ENCODE peak calls at places on chromosome 13, in nine cellular contexts. T is heart right ventricle; K is nephron progenitor cell; G is GM13977; I is activated CD8-positive, alpha-beta T cell treated with anti-CD3 and anti-CD28 coated beads for 36 hours; H is testis; V is psoas muscle; F is GM10248; Z is WTC11. X is an unnamed sample.

GRCh38 chr13:47553329-47553977 is 447.6 kb downstream of the SUCLA2 start:
- DNase-seq in T (no peak), K (no peak), G (no peak), I (no peak), H (no peak), V (no peak), F (no peak), Z (no peak), X (no peak)

GRCh38 chr13:20303636-20304035 is 71.5 kb upstream of the GJB6 start:
- DNase-seq in T (no peak), K (no peak), G (no peak), I (no peak), H (no peak), V (no peak), F (no peak), Z (no peak), X (no peak)

GRCh38 chr13:77595166-77595810 is 59.8 kb downstream of the SCEL start:
- DNase-seq in T (no peak), K (no peak), G (no peak), I (no peak), H (no peak), V (no peak), F (no peak), Z (no peak), X (no peak)

GRCh38 chr13:37869756-37870488 is at the start of gene TRPC4:
- DNase-seq in T (peak; percentile 25), K (peak; percentile 65), G (peak; percentile 12), I (no peak), H (peak; percentile 29), V (peak; percentile 49), F (peak; percentile 10), Z (peak; percentile 76), X (no peak)

GRCh38 chr13:24389506-24389905 is 80.1 kb downstream of the C1QTNF9 start:
- DNase-seq in T (no peak), K (no peak), G (no peak), I (no peak), H (no peak), V (no peak), F (peak; percentile 15), Z (no peak), X (no peak)

GRCh38 chr13:71858647-71859046 is 8.4 kb downstream of the DACH1 start:
- DNase-seq in T (no peak), K (no peak), G (no peak), I (no peak), H (no peak), V (no peak), F (no peak), Z (no peak), X (no peak)

GRCh38 chr13:78787189-78787588 is 128.2 kb upstream of the OBI1 start:
- DNase-seq in T (no peak), K (no peak), G (no peak), I (no peak), H (peak; percentile 20), V (no peak), F (no peak), Z (no peak), X (no peak)

GRCh38 chr13:85408415-85408814 is 390.8 kb downstream of the SLITRK6 start:
- DNase-seq in T (no peak), K (no peak), G (no peak), I (no peak), H (no peak), V (no peak), F (no peak), Z (no peak), X (no peak)

GRCh38 chr13:48571121-48571901 is 38.4 kb upstream of the RCBTB2 start:
- DNase-seq in T (peak; percentile 59), K (no peak), G (no peak), I (no peak), H (peak; percentile 63), V (no peak), F (no peak), Z (no peak), X (no peak)

GRCh38 chr13:98457053-98457452 is 119.9 kb downstream of the STK24 start:
- DNase-seq in T (no peak), K (no peak), G (no peak), I (no peak), H (no peak), V (no peak), F (no peak), Z (no peak), X (no peak)

GRCh38 chr13:25943666-25944065 is 108.2 kb downstream of the SHISA2 start:
- DNase-seq in T (no peak), K (no peak), G (no peak), I (no peak), H (no peak), V (no peak), F (no peak), Z (no peak), X (no peak)

GRCh38 chr13:45162194-45162593 is 38.7 kb downstream of the KCTD4 start:
- DNase-seq in T (no peak), K (no peak), G (no peak), I (no peak), H (no peak), V (no peak), F (no peak), Z (no peak), X (no peak)

GRCh38 chr13:78816592-78816991 is 157.6 kb upstream of the OBI1 start:
- DNase-seq in T (no peak), K (no peak), G (no peak), I (no peak), H (no peak), V (no peak), F (no peak), Z (peak; percentile 12), X (no peak)

GRCh38 chr13:113204378-113204734 is 4.1 kb downstream of the PCID2 start:
- DNase-seq in T (no peak), K (no peak), G (no peak), I (no peak), H (no peak), V (peak; percentile 49), F (no peak), Z (no peak), X (no peak)

GRCh38 chr13:95509521-95510315 is 42.8 kb upstream of the CLDN10 start:
- DNase-seq in T (no peak), K (no peak), G (no peak), I (no peak), H (no peak), V (no peak), F (no peak), Z (no peak), X (no peak)

GRCh38 chr13:66305960-66306617 is 924.0 kb downstream of the PCDH9 start:
- DNase-seq in T (no peak), K (no peak), G (no peak), I (no peak), H (no peak), V (no peak), F (no peak), Z (no peak), X (no peak)

GRCh38 chr13:60583911-60584753 is 187.1 kb downstream of the TDRD3 start:
- DNase-seq in T (no peak), K (no peak), G (no peak), I (peak; percentile 20), H (peak; percentile 19), V (no peak), F (no peak), Z (peak; percentile 66), X (no peak)

GRCh38 chr13:33514362-33514761 is 228.8 kb upstream of the STARD13 start:
- DNase-seq in T (no peak), K (no peak), G (no peak), I (no peak), H (no peak), V (no peak), F (no peak), Z (peak; percentile 29), X (no peak)

GRCh38 chr13:26760835-26761582 is 423 bp upstream of the GPR12 start:
- DNase-seq in T (no peak), K (peak; percentile 43), G (no peak), I (no peak), H (no peak), V (no peak), F (no peak), Z (peak; percentile 23), X (peak; percentile 31)

GRCh38 chr13:108086678-108087077 is 128.7 kb downstream of the LIG4 start:
- DNase-seq in T (no peak), K (no peak), G (no peak), I (peak; percentile 12), H (peak; percentile 60), V (no peak), F (no peak), Z (peak; percentile 29), X (no peak)
- TF ChIP-seq CTCF in T (no peak), K (no peak), G (peak; percentile 14), I (no peak), H (no peak), V (no peak), F (no peak), Z (no peak), X (no peak)

GRCh38 chr13:36839281-36839680 is 20.3 kb downstream of the RFXAP start:
- DNase-seq in T (no peak), K (no peak), G (no peak), I (no peak), H (no peak), V (no peak), F (no peak), Z (no peak), X (no peak)

GRCh38 chr13:36841411-36841810 is 22.4 kb downstream of the RFXAP start:
- DNase-seq in T (no peak), K (no peak), G (no peak), I (no peak), H (no peak), V (no peak), F (no peak), Z (no peak), X (no peak)

GRCh38 chr13:36837354-36838092 is 18.5 kb downstream of the RFXAP start:
- DNase-seq in T (peak; percentile 13), K (no peak), G (no peak), I (no peak), H (no peak), V (no peak), F (no peak), Z (no peak), X (no peak)

GRCh38 chr13:36839981-36840380 is 21.0 kb downstream of the RFXAP start:
- DNase-seq in T (no peak), K (no peak), G (no peak), I (no peak), H (no peak), V (no peak), F (no peak), Z (no peak), X (no peak)

GRCh38 chr13:36840718-36841250 is 21.8 kb downstream of the RFXAP start:
- DNase-seq in T (no peak), K (no peak), G (no peak), I (no peak), H (no peak), V (no peak), F (no peak), Z (no peak), X (no peak)
- TF ChIP-seq CTCF in T (no peak), K (no peak), G (no peak), I (no peak), H (no peak), V (no peak), F (no peak), Z (no peak), X (no peak)

GRCh38 chr13:40665061-40665753 is 1.2 kb downstream of the FOXO1 start:
- DNase-seq in T (peak; percentile 39), K (peak; percentile 58), G (peak; percentile 64), I (peak; percentile 53), H (peak; percentile 38), V (peak; percentile 68), F (peak; percentile 48), Z (peak; percentile 36), X (peak; percentile 70)
- TF ChIP-seq CTCF in T (no peak), K (no peak), G (peak; percentile 37), I (no peak), H (no peak), V (no peak), F (peak; percentile 53), Z (no peak), X (peak; percentile 16)

GRCh38 chr13:32031025-32031814 is at the start of gene FRY:
- DNase-seq in T (peak; percentile 70), K (peak; percentile 75), G (peak; percentile 74), I (peak; percentile 54), H (peak; percentile 76), V (peak; percentile 74), F (peak; percentile 75), Z (peak; percentile 85), X (peak; percentile 77)
- TF ChIP-seq CTCF in T (peak; percentile 37), K (no peak), G (no peak), I (no peak), H (no peak), V (peak; percentile 13), F (no peak), Z (no peak), X (no peak)

X was measured in GM20000.